ENCODE peak calls at places on chromosomes 12 and 14, in five cellular contexts. One of them, this sample, is unnamed.

GRCh38 chr12:131353376-131353775 is 357.5 kb upstream of the SFSWAP start:
- DNase-seq in PC-3: no peak
- DNase-seq in GM23338: no peak
- DNase-seq in MM.1S: no peak
- DNase-seq in HCT116: no peak
- DNase-seq in this sample: no peak

GRCh38 chr12:132179431-132180362 is 35.4 kb downstream of the NOC4L start:
- DNase-seq in PC-3: no peak
- DNase-seq in GM23338: no peak
- DNase-seq in MM.1S: no peak
- DNase-seq in HCT116: no peak
- DNase-seq in this sample: no peak

GRCh38 chr12:45231515-45232145 is 15.7 kb downstream of the ANO6 start:
- DNase-seq in PC-3: peak; percentile 81
- DNase-seq in GM23338: no peak
- DNase-seq in MM.1S: no peak
- DNase-seq in HCT116: no peak
- DNase-seq in this sample: no peak

GRCh38 chr12:92076106-92076505 is 69.5 kb downstream of the BTG1 start:
- DNase-seq in PC-3: no peak
- DNase-seq in GM23338: no peak
- DNase-seq in MM.1S: no peak
- DNase-seq in HCT116: no peak
- DNase-seq in this sample: no peak

GRCh38 chr14:36676236-36676635 is 14.6 kb downstream of the PAX9 start:
- DNase-seq in PC-3: no peak
- DNase-seq in GM23338: peak; percentile 80
- DNase-seq in MM.1S: no peak
- DNase-seq in HCT116: no peak
- DNase-seq in this sample: peak; percentile 59

GRCh38 chr12:31589896-31590729 is 823 bp downstream of the DENND5B start:
- DNase-seq in PC-3: peak; percentile 49
- DNase-seq in GM23338: peak; percentile 72
- DNase-seq in MM.1S: peak; percentile 57
- DNase-seq in HCT116: peak; percentile 36
- DNase-seq in this sample: peak; percentile 84

GRCh38 chr12:30457621-30458289 is 237.9 kb downstream of the IPO8 start:
- DNase-seq in PC-3: peak; percentile 88
- DNase-seq in GM23338: peak; percentile 72
- DNase-seq in MM.1S: no peak
- DNase-seq in HCT116: peak; percentile 75
- DNase-seq in this sample: no peak

GRCh38 chr12:103858953-103859601 is 18.0 kb upstream of the NT5DC3 start:
- DNase-seq in PC-3: peak; percentile 99
- DNase-seq in GM23338: no peak
- DNase-seq in MM.1S: no peak
- DNase-seq in HCT116: peak; percentile 77
- DNase-seq in this sample: no peak

GRCh38 chr14:50099335-50099734 is 17.0 kb downstream of the VCPKMT start:
- DNase-seq in PC-3: peak; percentile 93
- DNase-seq in GM23338: no peak
- DNase-seq in MM.1S: no peak
- DNase-seq in HCT116: peak; percentile 37
- DNase-seq in this sample: no peak

GRCh38 chr12:47021298-47021697 is 58.1 kb upstream of the PCED1B start:
- DNase-seq in PC-3: peak; percentile 97
- DNase-seq in GM23338: peak; percentile 73
- DNase-seq in MM.1S: peak; percentile 67
- DNase-seq in HCT116: peak; percentile 90
- DNase-seq in this sample: no peak

GRCh38 chr14:54252072-54252730 is 144.6 kb upstream of the CDKN3 start:
- DNase-seq in PC-3: peak; percentile 100
- DNase-seq in GM23338: no peak
- DNase-seq in MM.1S: no peak
- DNase-seq in HCT116: peak; percentile 95
- DNase-seq in this sample: no peak

GRCh38 chr12:91037301-91037700 is 20.5 kb downstream of the KERA start:
- DNase-seq in PC-3: no peak
- DNase-seq in GM23338: no peak
- DNase-seq in MM.1S: no peak
- DNase-seq in HCT116: no peak
- DNase-seq in this sample: no peak

GRCh38 chr14:53491256-53491905 is 338.3 kb upstream of the DDHD1 start:
- DNase-seq in PC-3: peak; percentile 21
- DNase-seq in GM23338: no peak
- DNase-seq in MM.1S: no peak
- DNase-seq in HCT116: no peak
- DNase-seq in this sample: no peak

GRCh38 chr14:20662968-20663731 is 21.2 kb upstream of the RNASE4 start:
- DNase-seq in PC-3: peak; percentile 90
- DNase-seq in GM23338: peak; percentile 93
- DNase-seq in MM.1S: peak; percentile 80
- DNase-seq in HCT116: peak; percentile 92
- DNase-seq in this sample: peak; percentile 96

GRCh38 chr14:26330982-26331381 is 266.9 kb downstream of the NOVA1 start:
- DNase-seq in PC-3: no peak
- DNase-seq in GM23338: no peak
- DNase-seq in MM.1S: no peak
- DNase-seq in HCT116: no peak
- DNase-seq in this sample: no peak

GRCh38 chr14:54889919-54890318 is 12.7 kb downstream of the GCH1 start:
- DNase-seq in PC-3: peak; percentile 36
- DNase-seq in GM23338: no peak
- DNase-seq in MM.1S: no peak
- DNase-seq in HCT116: no peak
- DNase-seq in this sample: no peak

GRCh38 chr12:10571141-10571540 is 42.3 kb downstream of the MAGOHB start:
- DNase-seq in PC-3: no peak
- DNase-seq in GM23338: no peak
- DNase-seq in MM.1S: no peak
- DNase-seq in HCT116: no peak
- DNase-seq in this sample: no peak

GRCh38 chr12:123270380-123271181 is 1.1 kb downstream of the CDK2AP1 start:
- DNase-seq in PC-3: no peak
- DNase-seq in GM23338: peak; percentile 34
- DNase-seq in MM.1S: no peak
- DNase-seq in HCT116: no peak
- DNase-seq in this sample: peak; percentile 59

GRCh38 chr12:51868821-51869489 is 18.9 kb upstream of the ANKRD33 start:
- DNase-seq in PC-3: no peak
- DNase-seq in GM23338: peak; percentile 65
- DNase-seq in MM.1S: no peak
- DNase-seq in HCT116: no peak
- DNase-seq in this sample: peak; percentile 70

GRCh38 chr12:105945935-105946334 is 192.8 kb downstream of the NUAK1 start:
- DNase-seq in PC-3: no peak
- DNase-seq in GM23338: no peak
- DNase-seq in MM.1S: no peak
- DNase-seq in HCT116: no peak
- DNase-seq in this sample: no peak

GRCh38 chr12:24045816-24046257 is 96.4 kb upstream of the SOX5 start:
- DNase-seq in PC-3: no peak
- DNase-seq in GM23338: no peak
- DNase-seq in MM.1S: peak; percentile 31
- DNase-seq in HCT116: no peak
- DNase-seq in this sample: no peak

GRCh38 chr14:63510538-63510937 is 32.6 kb downstream of the PPP2R5E start:
- DNase-seq in PC-3: no peak
- DNase-seq in GM23338: no peak
- DNase-seq in MM.1S: no peak
- DNase-seq in HCT116: no peak
- DNase-seq in this sample: no peak

GRCh38 chr12:14841761-14842160 is 1.6 kb downstream of the ART4 start:
- DNase-seq in PC-3: peak; percentile 79
- DNase-seq in GM23338: peak; percentile 35
- DNase-seq in MM.1S: no peak
- DNase-seq in HCT116: no peak
- DNase-seq in this sample: no peak

GRCh38 chr12:14842315-14842714 is 1.0 kb downstream of the ART4 start:
- DNase-seq in PC-3: no peak
- DNase-seq in GM23338: no peak
- DNase-seq in MM.1S: no peak
- DNase-seq in HCT116: no peak
- DNase-seq in this sample: no peak

GRCh38 chr12:14839262-14839661 is 4.1 kb downstream of the ART4 start:
- DNase-seq in PC-3: no peak
- DNase-seq in GM23338: no peak
- DNase-seq in MM.1S: no peak
- DNase-seq in HCT116: no peak
- DNase-seq in this sample: no peak

GRCh38 chr12:14843425-14843887 is at the start of gene ART4:
- DNase-seq in PC-3: no peak
- DNase-seq in GM23338: no peak
- DNase-seq in MM.1S: no peak
- DNase-seq in HCT116: no peak
- DNase-seq in this sample: no peak

DNA sequence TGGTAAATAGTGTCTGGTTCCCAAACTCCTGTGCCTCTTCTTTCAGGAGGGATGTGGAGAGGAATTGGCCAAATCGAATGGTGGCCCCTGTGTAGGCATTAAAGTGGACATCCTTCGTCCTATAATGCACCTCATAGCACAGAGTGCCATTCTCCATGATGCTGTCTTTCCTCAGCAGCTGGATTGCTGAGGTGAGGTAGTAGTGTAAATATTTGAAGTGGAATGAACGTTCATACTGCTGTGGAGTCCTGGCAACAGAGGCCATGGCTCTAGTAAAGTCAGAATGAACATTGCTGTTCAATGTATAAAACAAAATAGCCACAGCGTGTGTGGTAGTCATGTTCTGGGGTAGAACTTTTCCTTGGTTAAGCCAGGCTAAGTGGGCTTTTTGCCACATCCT is 2.7 kb downstream of the ART4 start:
- DNase-seq in PC-3: peak; percentile 14
- DNase-seq in GM23338: no peak
- DNase-seq in MM.1S: no peak
- DNase-seq in HCT116: no peak
- DNase-seq in this sample: no peak
- H4K20me1 ChIP-seq in PC-3: no peaks in the 10 kb centered on the region
- H4K20me1 ChIP-seq in GM23338: no peaks in the 10 kb centered on the region
- H4K20me1 ChIP-seq in MM.1S: no peaks in the 10 kb centered on the region
- H4K20me1 ChIP-seq in HCT116: no peaks in the 10 kb centered on the region
- H4K20me1 ChIP-seq in this sample: no peaks in the 10 kb centered on the region

GRCh38 chr12:76084277-76085158 is at the start of gene NAP1L1:
- DNase-seq in PC-3: peak; percentile 98
- DNase-seq in GM23338: peak; percentile 98
- DNase-seq in MM.1S: peak; percentile 98
- DNase-seq in HCT116: peak; percentile 85
- DNase-seq in this sample: peak; percentile 90

GRCh38 chr12:76081909-76082308 is 2.6 kb downstream of the NAP1L1 start:
- DNase-seq in PC-3: no peak
- DNase-seq in GM23338: no peak
- DNase-seq in MM.1S: no peak
- DNase-seq in HCT116: no peak
- DNase-seq in this sample: no peak

GRCh38 chr12:76083761-76084276 is 666 bp downstream of the NAP1L1 start:
- DNase-seq in PC-3: peak; percentile 65
- DNase-seq in GM23338: peak; percentile 93
- DNase-seq in MM.1S: peak; percentile 77
- DNase-seq in HCT116: no peak
- DNase-seq in this sample: no peak

GRCh38 chr12:76085159-76085868 is 829 bp upstream of the NAP1L1 start:
- DNase-seq in PC-3: no peak
- DNase-seq in GM23338: no peak
- DNase-seq in MM.1S: peak; percentile 19
- DNase-seq in HCT116: no peak
- DNase-seq in this sample: no peak

GRCh38 chr12:76083246-76083735 is 1.2 kb downstream of the NAP1L1 start:
- DNase-seq in PC-3: no peak
- DNase-seq in GM23338: no peak
- DNase-seq in MM.1S: no peak
- DNase-seq in HCT116: no peak
- DNase-seq in this sample: no peak
- H4K20me1 ChIP-seq in PC-3: peaks cover 54% of the 10 kb centered on the region
- H4K20me1 ChIP-seq in GM23338: peaks cover 45% of the 10 kb centered on the region
- H4K20me1 ChIP-seq in MM.1S: peaks cover 47% of the 10 kb centered on the region
- H4K20me1 ChIP-seq in HCT116: peaks cover 18% of the 10 kb centered on the region
- H4K20me1 ChIP-seq in this sample: peaks cover 26% of the 10 kb centered on the region

GRCh38 chr12:113202300-113203075 is 17.0 kb downstream of the RITA1 start:
- DNase-seq in PC-3: no peak
- DNase-seq in GM23338: no peak
- DNase-seq in MM.1S: no peak
- DNase-seq in HCT116: no peak
- DNase-seq in this sample: no peak

GRCh38 chr12:113204806-113205205 is 16.5 kb upstream of the TPCN1 start:
- DNase-seq in PC-3: no peak
- DNase-seq in GM23338: no peak
- DNase-seq in MM.1S: no peak
- DNase-seq in HCT116: no peak
- DNase-seq in this sample: no peak

GRCh38 chr12:113207621-113208040 is 13.6 kb upstream of the TPCN1 start:
- DNase-seq in PC-3: no peak
- DNase-seq in GM23338: no peak
- DNase-seq in MM.1S: no peak
- DNase-seq in HCT116: no peak
- DNase-seq in this sample: no peak

GRCh38 chr12:113201187-113202177 is 16.0 kb downstream of the RITA1 start:
- DNase-seq in PC-3: no peak
- DNase-seq in GM23338: no peak
- DNase-seq in MM.1S: no peak
- DNase-seq in HCT116: no peak
- DNase-seq in this sample: no peak

GRCh38 chr12:113203852-113204760 is 17.2 kb upstream of the TPCN1 start:
- DNase-seq in PC-3: no peak
- DNase-seq in GM23338: no peak
- DNase-seq in MM.1S: no peak
- DNase-seq in HCT116: no peak
- DNase-seq in this sample: no peak
- H4K20me1 ChIP-seq in PC-3: no peaks in the 10 kb centered on the region
- H4K20me1 ChIP-seq in GM23338: no peaks in the 10 kb centered on the region
- H4K20me1 ChIP-seq in MM.1S: no peaks in the 10 kb centered on the region
- H4K20me1 ChIP-seq in HCT116: no peaks in the 10 kb centered on the region
- H4K20me1 ChIP-seq in this sample: no peaks in the 10 kb centered on the region

DNA sequence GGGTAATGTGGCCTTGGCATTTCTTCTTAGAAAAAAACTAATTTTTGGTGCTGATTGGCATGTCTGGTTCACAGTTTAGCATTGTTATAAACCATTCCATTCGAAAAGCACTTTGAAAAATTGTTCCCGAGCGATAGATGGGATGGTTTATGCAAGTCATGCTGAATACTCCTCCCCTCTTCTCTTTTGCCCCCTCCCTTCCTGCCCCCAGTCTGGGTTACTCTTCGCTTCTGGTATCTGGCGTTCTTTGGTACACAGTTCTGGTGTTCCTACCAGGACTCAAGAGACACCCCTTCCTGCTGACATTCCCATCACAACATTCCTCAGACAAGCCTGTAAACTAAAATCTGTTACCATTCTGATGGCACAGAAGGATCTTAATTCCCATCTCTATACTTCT is 20.1 kb upstream of the TIGAR start:
- DNase-seq in PC-3: no peak
- DNase-seq in GM23338: no peak
- DNase-seq in MM.1S: no peak
- DNase-seq in HCT116: no peak
- DNase-seq in this sample: no peak
- H4K20me1 ChIP-seq in PC-3: no peaks in the 10 kb centered on the region
- H4K20me1 ChIP-seq in GM23338: peaks cover 76% of the 10 kb centered on the region
- H4K20me1 ChIP-seq in MM.1S: peaks cover 94% of the 10 kb centered on the region
- H4K20me1 ChIP-seq in HCT116: no peaks in the 10 kb centered on the region
- H4K20me1 ChIP-seq in this sample: peaks cover 7% of the 10 kb centered on the region

GRCh38 chr14:103055693-103056092 is 1.7 kb downstream of the CDC42BPB start:
- DNase-seq in PC-3: no peak
- DNase-seq in GM23338: no peak
- DNase-seq in MM.1S: no peak
- DNase-seq in HCT116: no peak
- DNase-seq in this sample: no peak
- H4K20me1 ChIP-seq in PC-3: peaks cover 26% of the 10 kb centered on the region
- H4K20me1 ChIP-seq in GM23338: peaks cover 43% of the 10 kb centered on the region
- H4K20me1 ChIP-seq in MM.1S: no peaks in the 10 kb centered on the region
- H4K20me1 ChIP-seq in HCT116: no peaks in the 10 kb centered on the region
- H4K20me1 ChIP-seq in this sample: peaks cover 11% of the 10 kb centered on the region

This sample was measured in H1.